ENCODE peak calls at places on chromosomes 2 and 18, in four cellular contexts. I is HepG2, W is K562, J is HCT116. P is an unnamed sample.

GRCh38 chr18:45841060-45841764 is 15.7 kb downstream of the SIGLEC15 start:
- ATAC-seq in I (no peak), W (no peak), J (no peak), P (no peak)

GRCh38 chr18:48802543-48803428 is 148.0 kb downstream of the SMAD7 start:
- ATAC-seq in I (no peak), W (no peak), J (no peak), P (no peak)

GRCh38 chr2:135843671-135844070 is 6.7 kb upstream of the LCT start:
- ATAC-seq in I (peak), W (no peak), J (no peak), P (no peak)

GRCh38 chr2:32246911-32247310 is 17.8 kb downstream of the NLRC4 start:
- ATAC-seq in I (no peak), W (no peak), J (no peak), P (no peak)

GRCh38 chr18:3354506-3354905 is 92.6 kb downstream of the MYL12B start:
- ATAC-seq in I (no peak), W (no peak), J (no peak), P (no peak)

GRCh38 chr2:7023542-7023941 is 106.3 kb downstream of the RNF144A start:
- ATAC-seq in I (no peak), W (no peak), J (no peak), P (no peak)

GRCh38 chr18:49479381-49480137 is 7.5 kb downstream of the C18orf32 start:
- ATAC-seq in I (no peak), W (peak), J (no peak), P (peak)

GRCh38 chr2:228689049-228689448 is 507.6 kb upstream of the SPHKAP start:
- ATAC-seq in I (peak), W (no peak), J (peak), P (no peak)

GRCh38 chr2:234964631-234965461 is 13.0 kb downstream of the SH3BP4 start:
- ATAC-seq in I (peak), W (no peak), J (peak), P (no peak)

GRCh38 chr18:66168834-66169233 is 418.0 kb downstream of the CDH7 start:
- ATAC-seq in I (no peak), W (no peak), J (no peak), P (no peak)

GRCh38 chr2:29254-29653 is 17.1 kb downstream of the FAM110C start:
- ATAC-seq in I (no peak), W (no peak), J (no peak), P (no peak)

GRCh38 chr18:22451796-22452195 is 34.1 kb upstream of the CTAGE1 start:
- ATAC-seq in I (no peak), W (peak), J (no peak), P (no peak)

GRCh38 chr2:198100323-198100722 is 295.9 kb downstream of the PLCL1 start:
- ATAC-seq in I (no peak), W (no peak), J (no peak), P (no peak)

GRCh38 chr2:169254774-169255173 is 107.6 kb downstream of the LRP2 start:
- ATAC-seq in I (no peak), W (no peak), J (no peak), P (no peak)

GRCh38 chr2:233828546-233829192 is 25.7 kb downstream of the HJURP start:
- ATAC-seq in I (no peak), W (peak), J (no peak), P (no peak)

GRCh38 chr18:47253101-47253654 is 1.7 kb upstream of the SKOR2 start:
- ATAC-seq in I (no peak), W (no peak), J (no peak), P (no peak)

GRCh38 chr18:23138470-23138869 is 3.2 kb downstream of the CABLES1 start:
- ATAC-seq in I (no peak), W (peak), J (no peak), P (no peak)

GRCh38 chr2:111157798-111158197 is 37.1 kb downstream of the BCL2L11 start:
- ATAC-seq in I (no peak), W (no peak), J (no peak), P (no peak)

GRCh38 chr2:113679457-113679856 is 52.4 kb downstream of the RABL2A start:
- ATAC-seq in I (no peak), W (peak), J (no peak), P (no peak)

GRCh38 chr2:136210822-136211221 is 92.9 kb upstream of the CXCR4 start:
- ATAC-seq in I (no peak), W (no peak), J (no peak), P (no peak)

GRCh38 chr2:227182765-227183164 is 18.3 kb downstream of the COL4A3 start:
- ATAC-seq in I (no peak), W (no peak), J (no peak), P (no peak)

GRCh38 chr2:110852051-110852450 is 119.7 kb downstream of the ACOXL start:
- ATAC-seq in I (no peak), W (no peak), J (no peak), P (no peak)

GRCh38 chr2:25251032-25251460 is 82.7 kb upstream of the POMC start:
- ATAC-seq in I (peak), W (peak), J (no peak), P (no peak)

GRCh38 chr2:239956818-239957261 is 68.3 kb downstream of the NDUFA10 start:
- ATAC-seq in I (no peak), W (no peak), J (no peak), P (no peak)

GRCh38 chr18:55422456-55423185 is 165.4 kb downstream of the TCF4 start:
- ATAC-seq in I (no peak), W (no peak), J (no peak), P (peak)

GRCh38 chr2:56288863-56289580 is 105.2 kb downstream of the CCDC85A start:
- ATAC-seq in I (no peak), W (no peak), J (no peak), P (no peak)

GRCh38 chr18:35502062-35502461 is 4.3 kb upstream of the INO80C start:
- ATAC-seq in I (no peak), W (no peak), J (no peak), P (no peak)

GRCh38 chr2:71926860-71927756 is 220.6 kb downstream of the CYP26B1 start:
- ATAC-seq in I (no peak), W (no peak), J (no peak), P (no peak)

GRCh38 chr2:86499326-86499725 is 58.2 kb downstream of the KDM3A start:
- ATAC-seq in I (no peak), W (no peak), J (no peak), P (no peak)

DNA sequence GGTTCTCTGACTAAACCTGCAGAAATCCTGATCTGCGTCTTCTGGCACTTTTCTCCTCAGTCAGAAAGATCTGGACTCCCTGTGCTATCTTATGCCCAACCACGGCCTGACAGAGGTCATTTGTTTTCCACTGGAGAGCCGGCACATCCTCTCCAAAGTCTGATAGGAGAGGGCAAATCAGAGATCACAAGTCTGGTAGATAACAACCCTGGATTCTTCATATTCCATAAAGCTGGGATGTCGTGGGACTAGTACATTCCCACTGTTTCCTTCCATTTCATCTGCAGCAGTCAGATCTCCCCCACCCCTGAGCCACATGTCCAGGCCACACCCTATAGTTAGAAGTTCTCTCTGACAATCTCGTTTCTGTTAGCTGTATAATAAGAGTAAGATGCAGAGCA is 157.0 kb downstream of the MGAT5 start:
- ATAC-seq in I (no peak), W (no peak), J (no peak), P (no peak)
- TF ChIP-seq CTCF in I (no peak), W (no peak), J (no peak), P (no peak)

DNA sequence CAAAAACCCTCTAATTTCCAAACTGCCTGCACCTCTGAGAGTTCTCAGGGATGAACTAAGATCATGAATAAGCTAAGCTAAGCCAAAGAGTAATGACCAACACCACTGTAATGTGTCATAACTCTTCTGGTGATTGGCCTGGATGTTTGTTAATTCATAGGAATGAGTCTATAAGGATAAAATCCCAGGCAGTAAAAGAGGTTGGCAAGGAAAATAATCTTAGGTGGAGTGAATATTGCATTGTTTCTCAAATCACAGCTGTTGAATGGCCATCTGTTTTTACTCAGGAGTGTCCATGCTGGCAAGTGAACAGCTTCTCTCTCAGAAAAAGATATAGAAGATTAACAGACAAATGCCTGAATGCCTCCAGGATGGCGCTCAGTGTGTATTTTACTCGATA is 60.8 kb upstream of the GLS start:
- ATAC-seq in I (no peak), W (no peak), J (no peak), P (peak)
- TF ChIP-seq POLR2AphosphoS5 in I (no peak), W (no peak), J (no peak), P (peak)

GRCh38 chr2:27376866-27377617 is 3.5 kb downstream of the ZNF513 start:
- ATAC-seq in I (no peak), W (no peak), J (no peak), P (no peak)

GRCh38 chr2:27377618-27378095 is 2.9 kb downstream of the ZNF513 start:
- ATAC-seq in I (no peak), W (no peak), J (no peak), P (no peak)

GRCh38 chr2:27379383-27379839 is 1.1 kb downstream of the ZNF513 start:
- ATAC-seq in I (no peak), W (no peak), J (no peak), P (no peak)

GRCh38 chr2:27378809-27379290 is 1.7 kb downstream of the ZNF513 start:
- ATAC-seq in I (no peak), W (no peak), J (no peak), P (no peak)

GRCh38 chr2:27378096-27378808 is 2.3 kb downstream of the ZNF513 start:
- ATAC-seq in I (peak), W (no peak), J (peak), P (no peak)
- TF ChIP-seq POLR2A in I (no peak), W (peak), J (peak), P (no peak)

DNA sequence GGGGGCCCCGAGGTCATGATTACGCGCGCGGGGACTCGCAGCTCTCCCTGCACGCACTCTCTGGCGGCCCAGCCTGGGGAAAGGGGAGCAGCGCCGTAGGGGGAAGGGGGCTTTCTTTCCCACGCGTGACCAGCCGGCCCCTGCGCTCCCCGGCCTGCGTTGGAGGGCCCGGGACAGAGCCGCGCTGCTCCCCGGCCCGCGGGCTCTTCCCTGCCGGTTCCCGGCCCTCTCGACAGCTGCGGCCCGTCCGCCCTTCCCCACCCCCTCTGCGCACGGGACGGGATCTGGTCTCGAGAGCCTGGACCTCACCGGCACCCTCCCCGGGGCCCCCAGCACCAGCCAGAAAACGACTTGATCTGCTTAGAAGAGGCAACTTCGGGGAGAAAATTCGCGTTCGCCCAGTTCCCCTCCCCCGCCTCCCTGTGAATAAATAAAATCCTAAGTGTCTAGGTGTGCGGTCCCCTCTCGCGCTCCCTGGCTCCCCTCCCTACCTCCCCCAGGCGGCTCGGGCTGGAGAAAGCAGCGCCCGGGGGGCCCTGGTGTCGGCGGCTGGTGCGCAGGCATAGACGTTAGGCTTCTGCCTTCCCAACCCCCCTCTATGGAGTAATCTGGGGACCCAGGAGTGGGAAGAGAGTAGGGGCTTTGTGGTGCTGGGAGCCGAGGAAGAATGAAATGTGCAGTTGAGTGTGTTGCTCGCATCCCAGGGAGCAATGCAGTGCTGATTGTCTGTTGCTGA is 793 bp upstream of the FIGN start:
- ATAC-seq in I (peak), W (no peak), J (no peak), P (peak)
- TF ChIP-seq CTCF in I (peak), W (no peak), J (no peak), P (no peak)

GRCh38 chr2:33476100-33476792 is at the start of gene RASGRP3:
- ATAC-seq in I (peak), W (peak), J (peak), P (peak)

GRCh38 chr2:33478968-33479691 is 2.7 kb downstream of the RASGRP3 start:
- ATAC-seq in I (no peak), W (peak), J (no peak), P (no peak)

GRCh38 chr2:33477473-33478468 is 1.3 kb downstream of the RASGRP3 start:
- ATAC-seq in I (no peak), W (peak), J (no peak), P (no peak)

GRCh38 chr2:33476793-33477190 is 343 bp downstream of the RASGRP3 start:
- ATAC-seq in I (no peak), W (no peak), J (no peak), P (no peak)

GRCh38 chr2:33475381-33476099 is 909 bp upstream of the RASGRP3 start:
- ATAC-seq in I (peak), W (peak), J (peak), P (peak)
- TF ChIP-seq POLR2AphosphoS5 in I (no peak), W (no peak), J (peak), P (peak)

DNA sequence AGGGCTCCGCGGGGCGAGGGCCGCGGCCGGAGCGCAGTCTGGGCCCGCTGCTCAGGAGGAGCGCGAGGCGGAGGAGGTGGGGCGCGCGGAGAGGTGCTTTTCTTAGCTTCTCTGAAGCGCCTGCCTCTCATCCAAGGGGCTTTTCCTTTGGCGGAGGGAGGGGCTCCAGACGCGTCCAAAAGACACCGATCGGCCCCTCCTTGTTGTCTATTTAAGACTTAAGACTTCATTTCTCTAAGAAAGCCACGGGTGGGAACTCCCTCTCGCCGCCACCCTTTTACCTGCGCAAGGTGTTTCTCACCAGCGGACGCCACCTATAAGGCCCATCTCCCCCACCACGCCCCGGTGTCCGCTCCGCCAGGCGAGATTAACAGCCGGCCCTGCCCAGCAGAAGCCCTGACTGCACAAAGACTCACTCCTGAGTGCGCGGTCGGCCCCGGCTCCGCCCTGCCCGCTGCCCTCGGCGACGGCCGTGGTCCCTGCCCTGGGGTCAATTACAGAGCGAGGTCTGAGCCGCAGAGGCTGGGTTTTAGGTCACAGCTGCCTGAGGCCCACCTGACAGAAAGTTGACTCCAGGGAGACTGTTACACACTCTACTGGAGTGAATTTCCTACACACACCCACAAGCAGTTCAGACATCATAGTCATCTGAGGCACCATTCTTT is at the start of gene DSC2:
- ATAC-seq in I (peak), W (peak), J (peak), P (no peak)
- TF ChIP-seq POLR2A in I (peak), W (no peak), J (no peak), P (no peak)

GRCh38 chr2:60880633-60880987 is 764 bp upstream of the REL start:
- ATAC-seq in I (peak), W (no peak), J (no peak), P (peak)

GRCh38 chr2:60882971-60883753 is 1.8 kb downstream of the REL start:
- ATAC-seq in I (no peak), W (peak), J (no peak), P (no peak)

GRCh38 chr2:60883896-60884295 is 2.5 kb downstream of the REL start:
- ATAC-seq in I (no peak), W (no peak), J (no peak), P (no peak)

GRCh38 chr2:60884795-60885194 is 3.4 kb downstream of the REL start:
- ATAC-seq in I (no peak), W (peak), J (no peak), P (no peak)

DNA sequence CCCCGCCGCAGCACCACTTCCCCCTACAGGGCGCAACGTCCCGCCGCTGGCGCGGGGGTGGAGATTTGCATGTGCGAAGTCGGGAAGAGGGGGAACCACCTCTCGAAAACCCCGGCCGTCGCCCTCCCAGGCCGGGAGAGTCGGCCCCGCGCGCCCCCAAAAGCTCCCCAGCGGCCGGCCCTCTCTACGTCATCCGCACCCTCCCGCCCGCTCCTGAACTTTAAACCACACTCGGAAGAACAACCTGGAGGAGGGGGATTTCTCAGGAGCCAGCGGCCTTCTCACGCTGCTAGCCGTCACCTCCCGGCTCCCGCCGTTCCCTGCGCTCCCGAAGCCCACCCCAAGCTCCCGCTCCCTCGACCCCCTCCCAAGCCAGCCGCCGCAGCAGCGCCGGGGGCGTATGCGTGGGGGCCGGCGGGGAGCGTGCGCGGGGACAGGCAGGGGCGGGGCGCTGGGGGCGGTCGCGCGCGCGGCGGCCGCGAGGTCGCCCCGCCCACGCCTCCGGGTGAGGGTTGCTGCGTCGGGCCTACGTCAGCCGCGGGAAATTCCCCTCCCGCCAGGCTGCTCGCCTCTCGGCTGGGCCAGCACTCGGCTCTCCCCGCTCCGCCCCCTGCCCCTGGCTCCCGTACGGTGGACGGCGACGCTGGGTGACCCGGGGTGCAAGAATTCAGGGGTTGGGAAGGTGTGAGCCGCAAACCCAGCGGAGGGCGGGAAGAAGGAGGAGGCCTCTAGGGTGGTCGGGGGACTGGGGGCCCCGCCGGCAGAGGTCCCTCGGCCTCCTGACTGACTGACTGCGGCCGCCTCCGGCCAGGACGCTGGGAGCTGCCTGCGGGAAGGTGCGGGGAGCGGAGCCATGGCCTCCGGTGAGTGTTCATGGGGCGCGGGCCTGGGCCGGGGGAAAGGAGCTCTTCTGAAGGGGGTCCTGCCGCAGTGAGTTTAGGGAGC is at the start of gene REL:
- ATAC-seq in I (peak), W (peak), J (peak), P (peak)
- TF ChIP-seq CTCF in I (peak), W (peak), J (peak), P (peak)

GRCh38 chr2:236047176-236047575 is 121.0 kb downstream of the GBX2 start:
- ATAC-seq in I (no peak), W (no peak), J (no peak), P (no peak)

GRCh38 chr2:236044191-236044590 is 124.0 kb downstream of the GBX2 start:
- ATAC-seq in I (no peak), W (no peak), J (no peak), P (no peak)

GRCh38 chr2:236047886-236048540 is 120.2 kb downstream of the GBX2 start:
- ATAC-seq in I (no peak), W (no peak), J (no peak), P (no peak)

GRCh38 chr2:236046715-236047114 is 121.5 kb downstream of the GBX2 start:
- ATAC-seq in I (no peak), W (no peak), J (no peak), P (no peak)

GRCh38 chr2:236045264-236046235 is 122.6 kb downstream of the GBX2 start:
- ATAC-seq in I (no peak), W (no peak), J (no peak), P (no peak)
- TF ChIP-seq POLR2AphosphoS5 in I (no peak), W (no peak), J (no peak), P (no peak)

GRCh38 chr2:73981081-73981968 is 3.4 kb upstream of the TET3 start:
- ATAC-seq in I (peak), W (peak), J (peak), P (no peak)
- TF ChIP-seq POLR2A in I (no peak), W (peak), J (peak), P (no peak)

P was measured in gastroesophageal sphincter.